ENCODE peak calls at places on chromosome 21, in seven cellular contexts. One of them, this sample, is unnamed.

GRCh38 chr21:31235671-31236450 is 108.2 kb downstream of the TIAM1 start:
- DNase-seq in NT2/D1: no peak
- DNase-seq in EL: peak
- DNase-seq in A549: no peak
- DNase-seq in MM.1S: no peak
- DNase-seq in H54: no peak
- DNase-seq in T47D: peak
- DNase-seq in this sample: no peak

GRCh38 chr21:39754811-39755210 is 9.8 kb downstream of the IGSF5 start:
- DNase-seq in NT2/D1: no peak
- DNase-seq in EL: no peak
- DNase-seq in A549: no peak
- DNase-seq in MM.1S: no peak
- DNase-seq in H54: no peak
- DNase-seq in T47D: no peak
- DNase-seq in this sample: no peak

GRCh38 chr21:29245104-29245643 is 53.5 kb upstream of the BACH1 start:
- DNase-seq in NT2/D1: no peak
- DNase-seq in EL: no peak
- DNase-seq in A549: no peak
- DNase-seq in MM.1S: no peak
- DNase-seq in H54: no peak
- DNase-seq in T47D: peak
- DNase-seq in this sample: no peak

GRCh38 chr21:42651515-42652401 is 1.7 kb upstream of the PDE9A start:
- DNase-seq in NT2/D1: no peak
- DNase-seq in EL: no peak
- DNase-seq in A549: no peak
- DNase-seq in MM.1S: no peak
- DNase-seq in H54: no peak
- DNase-seq in T47D: no peak
- DNase-seq in this sample: no peak

GRCh38 chr21:23936224-23936623 is 1671.1 kb downstream of the MRPL39 start:
- DNase-seq in NT2/D1: peak
- DNase-seq in EL: no peak
- DNase-seq in A549: peak
- DNase-seq in MM.1S: peak
- DNase-seq in H54: no peak
- DNase-seq in T47D: peak
- DNase-seq in this sample: peak

GRCh38 chr21:45852886-45853400 is 128.6 kb upstream of the COL6A1 start:
- DNase-seq in NT2/D1: no peak
- DNase-seq in EL: no peak
- DNase-seq in A549: no peak
- DNase-seq in MM.1S: no peak
- DNase-seq in H54: no peak
- DNase-seq in T47D: no peak
- DNase-seq in this sample: no peak

GRCh38 chr21:18602711-18603110 is 199.1 kb upstream of the TMPRSS15 start:
- DNase-seq in NT2/D1: no peak
- DNase-seq in EL: no peak
- DNase-seq in A549: no peak
- DNase-seq in MM.1S: peak
- DNase-seq in H54: no peak
- DNase-seq in T47D: no peak
- DNase-seq in this sample: no peak

GRCh38 chr21:36976228-36976627 is 9.8 kb upstream of the HLCS start:
- DNase-seq in NT2/D1: no peak
- DNase-seq in EL: no peak
- DNase-seq in A549: no peak
- DNase-seq in MM.1S: no peak
- DNase-seq in H54: no peak
- DNase-seq in T47D: no peak
- DNase-seq in this sample: no peak

GRCh38 chr21:45611296-45611695 is 32.2 kb upstream of the PCBP3 start:
- DNase-seq in NT2/D1: no peak
- DNase-seq in EL: no peak
- DNase-seq in A549: no peak
- DNase-seq in MM.1S: no peak
- DNase-seq in H54: no peak
- DNase-seq in T47D: no peak
- DNase-seq in this sample: no peak

GRCh38 chr21:23876925-23877558 is 1730.2 kb downstream of the MRPL39 start:
- DNase-seq in NT2/D1: no peak
- DNase-seq in EL: no peak
- DNase-seq in A549: no peak
- DNase-seq in MM.1S: no peak
- DNase-seq in H54: no peak
- DNase-seq in T47D: no peak
- DNase-seq in this sample: no peak

This sample was measured in BE2C.